ENCODE peak calls at places on chromosomes 3 and 15, in six cellular contexts. E is HCT116, S is stomach, C is suprapubic skin, D is GM23338, N is transverse colon. U is an unnamed sample.

GRCh38 chr3:174229916-174230315 is 629.2 kb upstream of the NAALADL2 start:
- DNase-seq in E (no peak), S (no peak), C (no peak), D (no peak), N (no peak), U (no peak)

GRCh38 chr15:51336011-51336410 is 2.4 kb downstream of the CYP19A1 start:
- DNase-seq in E (no peak), S (no peak), C (no peak), D (no peak), N (no peak), U (no peak)

GRCh38 chr3:185659942-185660921 is 74.1 kb downstream of the SENP2 start:
- DNase-seq in E (peak; percentile 60), S (peak; percentile 82), C (peak; percentile 85), D (peak; percentile 91), N (peak; percentile 82), U (peak; percentile 85)

GRCh38 chr3:197082871-197083270 is 53.3 kb upstream of the MELTF start:
- DNase-seq in E (no peak), S (no peak), C (no peak), D (no peak), N (no peak), U (no peak)

GRCh38 chr3:101823525-101823924 is 25.8 kb upstream of the NFKBIZ start:
- DNase-seq in E (no peak), S (no peak), C (no peak), D (no peak), N (no peak), U (no peak)

GRCh38 chr15:49421991-49422390 is 1.1 kb upstream of the FGF7 start:
- DNase-seq in E (peak; percentile 54), S (peak; percentile 31), C (peak; percentile 57), D (peak; percentile 75), N (peak; percentile 24), U (peak; percentile 37)

GRCh38 chr15:65258863-65259262 is 27.8 kb downstream of the PARP16 start:
- DNase-seq in E (no peak), S (no peak), C (no peak), D (no peak), N (no peak), U (no peak)

GRCh38 chr3:13254028-13254951 is 165.8 kb downstream of the NUP210 start:
- DNase-seq in E (no peak), S (no peak), C (no peak), D (no peak), N (no peak), U (no peak)

GRCh38 chr15:90101969-90102890 is at the start of gene IDH2:
- DNase-seq in E (peak; percentile 38), S (peak; percentile 88), C (no peak), D (peak; percentile 93), N (peak; percentile 87), U (peak; percentile 96)

GRCh38 chr3:152400912-152401311 is 132.2 kb downstream of the MBNL1 start:
- DNase-seq in E (no peak), S (no peak), C (no peak), D (no peak), N (no peak), U (no peak)

GRCh38 chr3:169969696-169970095 is 3.1 kb downstream of the SEC62 start:
- DNase-seq in E (no peak), S (no peak), C (no peak), D (no peak), N (no peak), U (no peak)

GRCh38 chr3:123712077-123712860 is 127.4 kb upstream of the HACD2 start:
- DNase-seq in E (no peak), S (no peak), C (no peak), D (peak; percentile 59), N (no peak), U (peak; percentile 52)

GRCh38 chr3:43173949-43174348 is 68.1 kb upstream of the POMGNT2 start:
- DNase-seq in E (no peak), S (no peak), C (no peak), D (no peak), N (no peak), U (no peak)

GRCh38 chr15:39585871-39586301 is 5.0 kb downstream of the THBS1 start:
- DNase-seq in E (no peak), S (no peak), C (no peak), D (no peak), N (peak; percentile 19), U (no peak)

GRCh38 chr3:185824051-185824466 is 783 bp downstream of the IGF2BP2 start:
- DNase-seq in E (no peak), S (peak; percentile 27), C (peak; percentile 64), D (peak; percentile 71), N (peak; percentile 32), U (peak; percentile 78)

GRCh38 chr15:51267714-51268105 is 70.7 kb downstream of the CYP19A1 start:
- DNase-seq in E (no peak), S (no peak), C (no peak), D (peak; percentile 36), N (no peak), U (no peak)

GRCh38 chr3:133489466-133490085 is 83.9 kb upstream of the CDV3 start:
- DNase-seq in E (no peak), S (no peak), C (no peak), D (peak; percentile 64), N (no peak), U (no peak)

GRCh38 chr15:86103825-86104224 is 24.2 kb downstream of the AGBL1 start:
- DNase-seq in E (no peak), S (no peak), C (no peak), D (no peak), N (no peak), U (peak; percentile 55)

GRCh38 chr15:86106306-86106705 is 26.6 kb downstream of the AGBL1 start:
- DNase-seq in E (no peak), S (no peak), C (no peak), D (no peak), N (no peak), U (no peak)

GRCh38 chr15:86101818-86102217 is 22.1 kb downstream of the AGBL1 start:
- DNase-seq in E (no peak), S (no peak), C (no peak), D (no peak), N (no peak), U (no peak)
- TF ChIP-seq POLR2AphosphoS5 in E (no peak), S (no peak), C (no peak), D (no peak), N (no peak), U (no peak)

DNA sequence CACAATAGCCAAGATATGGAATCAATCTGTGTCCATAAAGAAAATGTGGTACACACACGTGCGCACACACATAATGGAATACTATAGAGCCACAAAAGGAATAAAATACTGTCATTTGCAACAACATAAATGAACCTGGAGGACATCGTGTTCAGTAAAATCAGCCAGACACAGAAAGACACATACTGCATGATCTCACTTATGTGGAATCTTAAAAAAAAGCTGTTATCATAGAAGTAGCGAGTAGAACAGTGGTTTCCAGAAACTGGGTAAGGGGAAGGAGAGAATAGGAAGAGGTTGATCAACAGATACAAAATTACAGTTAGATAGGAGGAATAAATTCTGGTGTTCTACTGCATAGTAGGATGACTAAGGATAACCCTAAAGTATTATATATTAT is 11.1 kb downstream of the ATOSA start:
- DNase-seq in E (no peak), S (no peak), C (no peak), D (no peak), N (no peak), U (no peak)
- H3K36me3 ChIP-seq in E (no peaks in the 10 kb centered on the region), S (peaks cover 97% of the 10 kb centered on the region), C (peaks cover 80% of the 10 kb centered on the region), D (no peaks in the 10 kb centered on the region), N (no peaks in the 10 kb centered on the region), U (peaks cover 9% of the 10 kb centered on the region)

GRCh38 chr3:157045238-157045860 is 114.6 kb downstream of the CCNL1 start:
- DNase-seq in E (no peak), S (no peak), C (no peak), D (peak; percentile 75), N (no peak), U (no peak)
- H3K4me3 ChIP-seq in E (no peak overlapping the region), S (peak overlapping the region; percentile 8), C (no peak overlapping the region), D (peak overlapping the region; percentile 8), N (peak overlapping the region; percentile 17), U (no peak overlapping the region)

GRCh38 chr3:52490035-52490937 is 4.9 kb upstream of the STAB1 start:
- DNase-seq in E (no peak), S (no peak), C (no peak), D (no peak), N (no peak), U (no peak)
- TF ChIP-seq POLR2AphosphoS5 in E (no peak), S (no peak), C (no peak), D (no peak), N (no peak), U (no peak)

GRCh38 chr15:70072479-70072878 is 25.2 kb downstream of the TLE3 start:
- DNase-seq in E (no peak), S (no peak), C (no peak), D (no peak), N (no peak), U (no peak)

GRCh38 chr15:70069716-70070115 is 28.0 kb downstream of the TLE3 start:
- DNase-seq in E (no peak), S (no peak), C (no peak), D (no peak), N (no peak), U (no peak)

GRCh38 chr15:70074380-70074779 is 23.3 kb downstream of the TLE3 start:
- DNase-seq in E (no peak), S (no peak), C (no peak), D (no peak), N (no peak), U (no peak)

GRCh38 chr15:70068783-70069565 is 28.7 kb downstream of the TLE3 start:
- DNase-seq in E (no peak), S (peak; percentile 62), C (no peak), D (no peak), N (no peak), U (no peak)

GRCh38 chr15:70071799-70072198 is 25.9 kb downstream of the TLE3 start:
- DNase-seq in E (no peak), S (no peak), C (no peak), D (no peak), N (no peak), U (peak; percentile 81)
- H3K36me3 ChIP-seq in E (peaks cover 46% of the 10 kb centered on the region), S (peaks cover 98% of the 10 kb centered on the region), C (peaks cover 79% of the 10 kb centered on the region), D (peaks cover 13% of the 10 kb centered on the region), N (no peaks in the 10 kb centered on the region), U (peaks cover 79% of the 10 kb centered on the region)